ENCODE peak calls at places on chromosomes 2 and 18, in four cellular contexts. B is kidney glomerular epithelial cell, S is SK-N-SH, C is testis. X is an unnamed sample.

GRCh38 chr2:133148187-133148586 is 420.1 kb downstream of the NCKAP5 start:
- DNase-seq in B (no peak), C (no peak), S (no peak), X (no peak)

GRCh38 chr2:181904022-181904632 is 12.6 kb downstream of the ITPRID2 start:
- DNase-seq in C (no peak), B (peak), S (peak), X (peak)

GRCh38 chr2:239098288-239098970 is 250.5 kb downstream of the TWIST2 start:
- DNase-seq in S (no peak), C (no peak), B (no peak), X (no peak)

GRCh38 chr2:98088261-98088660 is 1.3 kb downstream of the VWA3B start:
- DNase-seq in S (no peak), C (peak), B (no peak), X (no peak)

GRCh38 chr2:176109226-176109954 is 2.3 kb downstream of the HOXD11 start:
- DNase-seq in C (no peak), S (no peak), B (no peak), X (no peak)

GRCh38 chr2:124540805-124541204 is 515.7 kb downstream of the CNTNAP5 start:
- DNase-seq in B (no peak), C (no peak), S (no peak), X (no peak)

GRCh38 chr2:69645026-69645425 is 1.5 kb upstream of the AAK1 start:
- DNase-seq in S (no peak), C (no peak), B (no peak), X (no peak)

GRCh38 chr2:241049739-241050623 is 51.6 kb downstream of the SNED1 start:
- DNase-seq in B (no peak), S (peak), C (peak), X (no peak)

GRCh38 chr18:77127769-77128671 is 4.6 kb downstream of the MBP start:
- DNase-seq in C (no peak), B (peak), S (no peak), X (peak)

GRCh38 chr2:46683541-46683940 is 204.2 kb downstream of the TMEM247 start:
- DNase-seq in B (no peak), C (no peak), S (no peak), X (no peak)

GRCh38 chr2:113922335-113922734 is 32.4 kb downstream of the ACTR3 start:
- DNase-seq in B (no peak), S (no peak), C (no peak), X (no peak)

GRCh38 chr2:68911246-68911645 is 40.0 kb upstream of the BMP10 start:
- DNase-seq in C (no peak), S (no peak), B (no peak), X (no peak)

GRCh38 chr2:118846667-118847446 is 591 bp downstream of the EN1 start:
- DNase-seq in S (peak), B (no peak), C (no peak), X (no peak)

GRCh38 chr2:98281607-98282006 is 64.6 kb upstream of the CNGA3 start:
- DNase-seq in B (no peak), C (no peak), S (peak), X (no peak)

GRCh38 chr2:128306081-128306930 is 12.4 kb downstream of the HS6ST1 start:
- DNase-seq in B (peak), C (no peak), S (no peak), X (peak)

GRCh38 chr2:194395818-194396217 is 1261.2 kb upstream of the SLC39A10 start:
- DNase-seq in C (no peak), S (no peak), B (no peak), X (no peak)

X was measured in HCEC 1CT.